ENCODE peak calls at places on chromosomes 4 and X, in eight cellular contexts. C, L, W, P, N, V, G and O are unnamed samples.

GRCh38 chr4:95984081-95984480 is 144.2 kb downstream of the PDHA2 start:
- DNase-seq in L (no peak), N (no peak), P (no peak), C (no peak), G (no peak), W (no peak), V (no peak), O (no peak)

GRCh38 chr4:10003666-10004065 is 17.6 kb downstream of the SLC2A9 start:
- DNase-seq in L (no peak), G (no peak), P (peak), N (no peak), W (no peak), V (no peak), C (no peak), O (no peak)

GRCh38 chrX:46308106-46308505 is 237.1 kb downstream of the ZNF674 start:
- DNase-seq in N (no peak), V (no peak), L (no peak), C (no peak), P (no peak), G (no peak), W (no peak), O (no peak)

GRCh38 chr4:54971474-54971950 is 153.9 kb downstream of the KDR start:
- DNase-seq in L (no peak), V (no peak), N (peak), G (peak), W (peak), P (no peak), C (no peak), O (no peak)

GRCh38 chrX:27446423-27446822 is 16.7 kb downstream of the PPP4R3C start:
- DNase-seq in W (no peak), G (no peak), P (no peak), L (no peak), V (no peak), N (no peak), C (no peak), O (no peak)

GRCh38 chr4:102094474-102094873 is 250.8 kb downstream of the SLC39A8 start:
- DNase-seq in C (no peak), L (no peak), V (no peak), N (no peak), P (no peak), G (no peak), W (no peak), O (no peak)

GRCh38 chr4:141686146-141686775 is 49.9 kb downstream of the IL15 start:
- DNase-seq in G (peak), N (peak), P (peak), V (no peak), C (no peak), L (no peak), W (no peak), O (no peak)

GRCh38 chrX:38563006-38563405 is 1.7 kb downstream of the TSPAN7 start:
- DNase-seq in W (no peak), G (no peak), L (no peak), C (no peak), V (no peak), N (no peak), P (no peak), O (no peak)

GRCh38 chrX:17072726-17073125 is 126.3 kb downstream of the REPS2 start:
- DNase-seq in L (no peak), G (no peak), N (no peak), V (no peak), P (no peak), W (no peak), C (no peak), O (no peak)

GRCh38 chr4:10926025-10926424 is 241.5 kb upstream of the CLNK start:
- DNase-seq in N (no peak), V (no peak), W (no peak), P (no peak), L (no peak), C (no peak), G (peak), O (no peak)

GRCh38 chr4:5120468-5120867 is 69.2 kb downstream of the STK32B start:
- DNase-seq in V (no peak), C (no peak), L (no peak), G (no peak), W (no peak), P (no peak), N (no peak), O (no peak)

GRCh38 chr4:103892616-103893015 is 172.8 kb upstream of the TACR3 start:
- DNase-seq in W (no peak), L (no peak), G (peak), P (no peak), C (no peak), V (no peak), N (no peak), O (no peak)

GRCh38 chrX:97452283-97452682 is 568.6 kb downstream of the RPA4 start:
- DNase-seq in W (no peak), G (no peak), V (no peak), P (no peak), L (no peak), N (no peak), C (no peak), O (no peak)

GRCh38 chr4:139740121-139740520 is 74.5 kb downstream of the MGST2 start:
- DNase-seq in V (no peak), L (peak), W (no peak), N (no peak), C (no peak), G (no peak), P (no peak), O (peak)

GRCh38 chr4:103934178-103934789 is 214.5 kb upstream of the TACR3 start:
- DNase-seq in W (peak), G (peak), V (no peak), N (peak), C (no peak), P (peak), L (no peak), O (no peak)

GRCh38 chr4:161178310-161178709 is 985.5 kb downstream of the FSTL5 start:
- DNase-seq in N (no peak), W (no peak), G (no peak), P (no peak), L (no peak), C (no peak), V (no peak), O (no peak)

GRCh38 chrX:76148753-76149152 is 24.1 kb upstream of the PBDC1 start:
- DNase-seq in C (no peak), W (peak), N (no peak), L (peak), V (no peak), P (peak), G (peak), O (peak)

GRCh38 chrX:131792789-131793462 is 230.2 kb upstream of the STK26 start:
- DNase-seq in P (no peak), G (peak), L (no peak), C (peak), N (peak), V (peak), W (peak), O (peak)

GRCh38 chr4:124111411-124111810 is 601.1 kb downstream of the ANKRD50 start:
- DNase-seq in N (no peak), G (no peak), W (no peak), P (no peak), L (no peak), V (no peak), C (no peak), O (no peak)